ENCODE peak calls at places on chromosomes 3 and 15, in six cellular contexts. M is mucosa of descending colon, P is IMR-90, J is heart left ventricle, A is cardiac muscle cell, T is choroid plexus epithelial cell. K is an unnamed sample.

GRCh38 chr3:2929574-2929973 is 180.6 kb downstream of the IL5RA start:
- DNase-seq in T (no peak), M (no peak), A (no peak), J (no peak), P (no peak), K (no peak)

GRCh38 chr3:29279276-29279675 is 1.6 kb upstream of the RBMS3 start:
- DNase-seq in P (no peak), J (no peak), M (no peak), T (no peak), A (no peak), K (no peak)

GRCh38 chr15:29747837-29748417 is 74.3 kb downstream of the TJP1 start:
- DNase-seq in M (no peak), J (no peak), T (peak; percentile 41), A (peak; percentile 46), P (peak; percentile 37), K (no peak)

GRCh38 chr3:80338366-80338765 is 570.6 kb upstream of the ROBO1 start:
- DNase-seq in P (no peak), M (no peak), J (no peak), A (peak; percentile 3), T (peak; percentile 62), K (no peak)

GRCh38 chr3:194129581-194130133 is 6.3 kb upstream of the HES1 start:
- DNase-seq in P (no peak), T (peak; percentile 57), J (no peak), A (peak; percentile 93), M (peak; percentile 63), K (peak; percentile 44)

GRCh38 chr3:51808920-51809319 is 29.9 kb upstream of the IQCF6 start:
- DNase-seq in M (no peak), J (no peak), T (no peak), A (no peak), P (no peak), K (no peak)

GRCh38 chr15:100780208-100780800 is 99.3 kb upstream of the ALDH1A3 start:
- DNase-seq in J (no peak), M (no peak), A (no peak), T (no peak), P (no peak), K (no peak)

GRCh38 chr15:56760186-56760585 is 26.9 kb upstream of the ZNF280D start:
- DNase-seq in M (no peak), J (no peak), A (peak; percentile 68), P (peak; percentile 21), T (peak; percentile 80), K (no peak)

GRCh38 chr3:128483657-128484403 is 9.2 kb downstream of the GATA2 start:
- DNase-seq in A (no peak), P (no peak), J (peak; percentile 62), T (no peak), M (no peak), K (no peak)

GRCh38 chr15:31344824-31345605 is 18.4 kb downstream of the KLF13 start:
- DNase-seq in M (peak; percentile 89), T (no peak), J (no peak), A (no peak), P (no peak), K (peak; percentile 89)

GRCh38 chr3:98900265-98901031 is 1.0 kb downstream of the DCBLD2 start:
- DNase-seq in J (no peak), A (no peak), T (no peak), P (no peak), M (no peak), K (no peak)

GRCh38 chr3:64083588-64083974 is 60.3 kb upstream of the PSMD6 start:
- DNase-seq in T (peak; percentile 31), A (no peak), M (no peak), P (no peak), J (no peak), K (no peak)

GRCh38 chr3:141413387-141414140 is 45.3 kb downstream of the ZBTB38 start:
- DNase-seq in T (no peak), A (no peak), P (peak; percentile 50), M (no peak), J (no peak), K (no peak)

GRCh38 chr3:126344380-126345041 is 12.7 kb downstream of the KLF15 start:
- DNase-seq in J (peak; percentile 42), M (peak; percentile 10), T (no peak), A (no peak), P (no peak), K (peak; percentile 6)

GRCh38 chr3:116367761-116368395 is 77.4 kb downstream of the LSAMP start:
- DNase-seq in T (no peak), P (no peak), M (no peak), A (no peak), J (no peak), K (no peak)

GRCh38 chr15:64503197-64503596 is 42.8 kb downstream of the ZNF609 start:
- DNase-seq in M (no peak), P (peak; percentile 74), T (peak; percentile 74), A (peak; percentile 55), J (no peak), K (no peak)
- H3K4me3 ChIP-seq in M (no peak overlapping the region), P (no peak overlapping the region), T (no peak overlapping the region), A (no peak overlapping the region), J (no peak overlapping the region), K (no peak overlapping the region)

DNA sequence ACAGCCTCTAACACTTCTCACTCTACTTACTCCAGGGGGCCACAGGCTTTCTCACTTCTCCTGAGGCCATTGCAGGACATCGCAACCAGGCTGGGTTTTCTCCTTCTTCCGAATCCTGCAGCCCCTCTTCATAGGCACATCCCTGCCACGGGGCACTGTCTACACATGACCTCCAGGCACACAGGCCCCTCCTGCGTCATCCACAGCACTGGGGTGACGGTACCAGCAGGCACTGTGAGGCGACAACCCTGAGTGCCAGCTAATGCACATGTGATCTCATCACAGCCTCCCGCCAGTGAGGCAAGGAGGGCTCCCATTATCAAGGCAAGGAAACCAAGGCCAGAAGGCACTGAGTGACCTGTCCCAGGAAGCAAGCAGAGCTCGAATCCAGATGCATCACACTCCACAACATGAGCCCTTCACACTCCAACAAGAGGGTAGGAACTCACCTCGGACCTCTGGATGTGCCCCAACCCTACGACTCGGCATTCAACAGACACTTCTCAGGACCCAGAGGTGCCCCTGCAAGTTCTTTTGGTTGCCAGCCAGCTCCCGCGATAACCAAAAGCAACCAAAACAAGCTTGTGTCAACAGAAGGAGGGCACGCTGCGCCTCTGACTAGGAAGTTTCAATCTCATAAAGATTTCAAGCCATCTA is 16.7 kb downstream of the FAM174B start:
- DNase-seq in P (no peak), J (no peak), T (no peak), M (no peak), A (no peak), K (peak; percentile 19)
- H3K4me3 ChIP-seq in P (no peak overlapping the region), J (no peak overlapping the region), T (no peak overlapping the region), M (no peak overlapping the region), A (no peak overlapping the region), K (no peak overlapping the region)

GRCh38 chr15:68586274-68586961 is 7.6 kb downstream of the CORO2B start:
- DNase-seq in J (no peak), A (peak; percentile 25), T (peak; percentile 74), M (no peak), P (peak; percentile 93), K (no peak)
- H3K4me3 ChIP-seq in J (no peak overlapping the region), A (no peak overlapping the region), T (no peak overlapping the region), M (no peak overlapping the region), P (no peak overlapping the region), K (no peak overlapping the region)

GRCh38 chr15:89820651-89821611 is 6.3 kb upstream of the ANPEP start:
- DNase-seq in P (peak; percentile 86), M (peak; percentile 17), A (peak; percentile 48), T (peak; percentile 46), J (no peak), K (no peak)

GRCh38 chr15:89817701-89818280 is 3.1 kb upstream of the ANPEP start:
- DNase-seq in P (peak; percentile 64), J (no peak), A (peak; percentile 54), M (no peak), T (peak; percentile 26), K (no peak)

GRCh38 chr15:89822030-89822429 is 7.4 kb upstream of the ANPEP start:
- DNase-seq in J (no peak), T (no peak), A (no peak), P (no peak), M (peak; percentile 18), K (no peak)

GRCh38 chr15:89815769-89816168 is 1.1 kb upstream of the ANPEP start:
- DNase-seq in J (no peak), P (no peak), A (no peak), M (no peak), T (no peak), K (no peak)

GRCh38 chr15:89818287-89818686 is 3.6 kb upstream of the ANPEP start:
- DNase-seq in T (no peak), M (no peak), P (no peak), J (no peak), A (no peak), K (no peak)
- H3K4me3 ChIP-seq in T (no peak overlapping the region), M (no peak overlapping the region), P (no peak overlapping the region), J (no peak overlapping the region), A (no peak overlapping the region), K (no peak overlapping the region)

DNA sequence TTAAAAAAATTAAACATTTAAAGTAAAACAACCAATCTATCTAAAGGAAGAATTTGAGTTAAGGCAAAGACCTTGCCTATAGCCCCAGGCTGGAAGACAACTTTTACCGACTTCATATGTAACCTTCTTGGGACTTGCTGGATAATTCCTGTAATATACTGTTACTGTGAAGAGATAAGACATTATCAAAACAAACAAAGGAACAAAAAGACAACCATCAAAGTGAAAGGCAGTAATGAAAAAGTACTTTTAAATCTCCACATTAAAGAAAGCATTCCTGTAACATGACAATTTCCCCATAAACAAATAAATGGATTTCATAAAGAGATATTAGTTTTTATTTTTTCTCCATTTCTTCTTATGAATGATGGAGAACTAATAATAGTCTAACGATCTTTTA is 2.4 kb downstream of the CMTM6 start:
- DNase-seq in T (peak; percentile 14), P (peak; percentile 15), M (no peak), J (no peak), A (no peak), K (no peak)
- H3K4me3 ChIP-seq in T (no peak overlapping the region), P (no peak overlapping the region), M (no peak overlapping the region), J (no peak overlapping the region), A (no peak overlapping the region), K (no peak overlapping the region)

GRCh38 chr3:110646496-110646895 is 425.1 kb upstream of the NECTIN3 start:
- DNase-seq in P (no peak), M (no peak), A (no peak), J (no peak), T (peak; percentile 71), K (no peak)

GRCh38 chr3:110654820-110655522 is 416.6 kb upstream of the NECTIN3 start:
- DNase-seq in M (no peak), J (no peak), P (no peak), A (no peak), T (no peak), K (no peak)

GRCh38 chr3:110656394-110656793 is 415.2 kb upstream of the NECTIN3 start:
- DNase-seq in M (no peak), T (peak; percentile 25), P (no peak), J (no peak), A (peak; percentile 32), K (no peak)

GRCh38 chr3:110647586-110647985 is 424.0 kb upstream of the NECTIN3 start:
- DNase-seq in P (no peak), T (no peak), M (no peak), A (no peak), J (no peak), K (no peak)

DNA sequence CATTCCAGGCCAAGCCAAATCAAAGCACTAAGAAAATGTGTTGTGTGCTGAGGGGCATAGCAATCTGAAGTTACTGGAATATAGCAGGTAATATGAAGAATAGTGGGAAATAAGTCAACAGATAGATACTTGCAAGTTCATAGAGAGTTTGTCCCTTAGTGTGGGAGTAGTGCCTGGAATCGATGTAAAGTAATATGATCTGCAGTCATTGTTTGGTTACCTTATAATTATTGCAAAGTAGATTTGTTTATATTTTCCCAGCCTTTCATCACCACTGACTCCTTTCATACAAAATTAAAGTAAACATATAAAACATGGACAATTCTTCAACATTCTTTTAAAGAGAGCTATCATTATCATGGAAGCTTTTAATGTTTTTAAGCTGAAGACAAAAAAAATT is 420.9 kb upstream of the NECTIN3 start:
- DNase-seq in P (peak; percentile 63), A (no peak), M (no peak), T (peak; percentile 46), J (no peak), K (no peak)
- H3K4me3 ChIP-seq in P (no peak overlapping the region), A (no peak overlapping the region), M (no peak overlapping the region), T (no peak overlapping the region), J (no peak overlapping the region), K (no peak overlapping the region)

K was measured in transverse colon.